ENCODE peak calls at places on chromosomes 6 and 20, in five cellular contexts. J is psoas muscle; U is A549; F is naive thymus-derived CD4-positive, alpha-beta T cell; L is thoracic aorta. G is an unnamed sample. For H3K4me1, the result is how much of the 10 kb centered on the place peaks cover.

GRCh38 chr6:154683756-154684523 is 49.3 kb upstream of the SCAF8 start:
- DNase-seq in J (no peak), F (no peak), L (no peak), U (no peak), G (no peak)

GRCh38 chr6:163324326-163324927 is 90.1 kb upstream of the QKI start:
- DNase-seq in J (no peak), U (peak), L (no peak), F (no peak), G (no peak)

GRCh38 chr6:84752118-84752850 is 12.1 kb downstream of the TBX18 start:
- DNase-seq in U (no peak), F (no peak), L (no peak), J (no peak), G (no peak)

GRCh38 chr6:89980353-89980752 is 86.1 kb downstream of the GJA10 start:
- DNase-seq in L (no peak), U (no peak), F (no peak), J (no peak), G (no peak)

GRCh38 chr20:11797161-11797560 is 120.5 kb upstream of the BTBD3 start:
- DNase-seq in L (no peak), J (no peak), U (no peak), F (no peak), G (no peak)

GRCh38 chr20:19859444-19859843 is 101.4 kb downstream of the RIN2 start:
- DNase-seq in F (no peak), U (no peak), L (no peak), J (no peak), G (no peak)

GRCh38 chr20:53574819-53575218 is 18.8 kb downstream of the ZNF217 start:
- DNase-seq in L (no peak), F (no peak), J (no peak), U (no peak), G (peak)

GRCh38 chr6:119090256-119090655 is 11.8 kb upstream of the FAM184A start:
- DNase-seq in F (no peak), L (no peak), U (no peak), J (no peak), G (no peak)

GRCh38 chr6:30570760-30571084 is 520 bp upstream of the ABCF1 start:
- DNase-seq in F (no peak), U (peak), L (no peak), J (no peak), G (no peak)

GRCh38 chr20:25992146-25992545 is 295.5 kb upstream of the ZNF337 start:
- DNase-seq in J (no peak), U (no peak), F (no peak), L (no peak), G (no peak)

GRCh38 chr6:90294614-90294988 is 2.0 kb downstream of the BACH2 start:
- DNase-seq in F (no peak), U (no peak), J (no peak), L (no peak), G (no peak)

GRCh38 chr20:5971203-5971602 is 20.8 kb downstream of the MCM8 start:
- DNase-seq in U (no peak), J (no peak), F (no peak), L (no peak), G (no peak)

GRCh38 chr6:168636147-168636982 is 195.4 kb downstream of the SMOC2 start:
- DNase-seq in J (no peak), F (no peak), U (no peak), L (no peak), G (no peak)

GRCh38 chr6:136576821-136577220 is 26.6 kb upstream of the MAP7 start:
- DNase-seq in F (no peak), L (no peak), U (no peak), J (no peak), G (no peak)

GRCh38 chr6:150741633-150742200 is 123.8 kb upstream of the MTHFD1L start:
- DNase-seq in L (no peak), J (no peak), F (no peak), U (no peak), G (no peak)

GRCh38 chr20:45095753-45096371 is 5.1 kb downstream of the KCNS1 start:
- DNase-seq in F (no peak), J (no peak), L (no peak), U (peak), G (peak)

GRCh38 chr6:147749331-147749730 is 240.8 kb downstream of the SAMD5 start:
- DNase-seq in F (no peak), U (no peak), J (no peak), L (no peak), G (no peak)

GRCh38 chr6:82040405-82041221 is 206.9 kb downstream of the IBTK start:
- DNase-seq in U (peak), L (no peak), F (no peak), J (no peak), G (no peak)

GRCh38 chr6:129133770-129134192 is 250.8 kb downstream of the LAMA2 start:
- DNase-seq in L (no peak), F (no peak), J (no peak), U (no peak), G (no peak)

GRCh38 chr20:1122388-1123315 is 4.2 kb downstream of the PSMF1 start:
- DNase-seq in J (peak), F (no peak), L (no peak), U (no peak), G (peak)

GRCh38 chr6:136547336-136547735 is 2.9 kb downstream of the MAP7 start:
- DNase-seq in U (peak), J (no peak), L (no peak), F (no peak), G (no peak)

GRCh38 chr20:25863536-25864325 is 167.1 kb upstream of the ZNF337 start:
- DNase-seq in F (no peak), J (no peak), L (no peak), U (no peak), G (no peak)

GRCh38 chr6:129280719-129281118 is 397.8 kb downstream of the LAMA2 start:
- DNase-seq in J (no peak), U (no peak), L (no peak), F (no peak), G (no peak)

GRCh38 chr6:2891768-2892170 is 11.3 kb downstream of the SERPINB9 start:
- DNase-seq in L (no peak), J (no peak), U (no peak), F (peak), G (no peak)

GRCh38 chr6:1463275-1463674 is 73.9 kb downstream of the FOXF2 start:
- DNase-seq in L (no peak), F (no peak), J (no peak), U (no peak), G (no peak)

GRCh38 chr20:53292347-53292746 is 301.3 kb downstream of the ZNF217 start:
- DNase-seq in U (no peak), J (no peak), F (no peak), L (no peak), G (no peak)

GRCh38 chr6:2120912-2121311 is 124.5 kb downstream of the GMDS start:
- DNase-seq in F (no peak), L (no peak), J (no peak), U (no peak), G (no peak)

GRCh38 chr6:23533954-23534725 is 591.9 kb upstream of the NRSN1 start:
- DNase-seq in L (no peak), U (no peak), J (no peak), F (no peak), G (no peak)

GRCh38 chr6:120116343-120116742 is 766.8 kb upstream of the MAN1A1 start:
- DNase-seq in F (no peak), U (no peak), L (no peak), J (no peak), G (no peak)

GRCh38 chr20:57561356-57562279 is 708 bp downstream of the PCK1 start:
- DNase-seq in L (no peak), J (no peak), U (no peak), F (no peak), G (no peak)

GRCh38 chr20:62860391-62860923 is 1.2 kb downstream of the TCFL5 start:
- DNase-seq in U (no peak), L (no peak), J (peak), F (no peak), G (peak)

GRCh38 chr6:40585218-40585617 is 1.9 kb downstream of the LRFN2 start:
- DNase-seq in U (no peak), L (no peak), F (no peak), J (no peak), G (no peak)

GRCh38 chr6:40585661-40586269 is 1.4 kb downstream of the LRFN2 start:
- DNase-seq in L (no peak), F (no peak), U (no peak), J (no peak), G (no peak)

GRCh38 chr6:40584741-40585140 is 2.4 kb downstream of the LRFN2 start:
- DNase-seq in L (no peak), J (no peak), F (no peak), U (no peak), G (no peak)

GRCh38 chr6:40582892-40583291 is 4.3 kb downstream of the LRFN2 start:
- DNase-seq in F (no peak), U (no peak), L (no peak), J (no peak), G (no peak)

DNA sequence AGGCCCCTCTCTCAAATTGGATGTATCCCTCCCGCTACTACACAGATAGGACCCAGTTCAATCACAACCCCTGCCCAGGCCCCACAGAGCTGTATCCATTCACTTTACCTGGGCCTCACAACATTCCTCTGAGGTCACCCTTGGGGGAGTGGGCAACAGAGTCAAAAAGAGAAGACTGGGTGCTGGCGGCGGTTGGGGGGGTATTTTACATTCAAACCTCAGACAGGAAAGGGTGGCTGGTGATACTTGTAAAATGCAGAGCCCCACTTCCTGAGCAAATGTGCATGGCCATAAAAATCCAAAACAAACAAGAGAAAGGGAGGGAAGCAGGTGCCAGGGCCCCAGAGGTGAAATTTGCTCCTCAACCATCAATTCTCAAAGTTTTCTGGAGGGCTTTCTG is 3.5 kb downstream of the LRFN2 start:
- DNase-seq in F (no peak), J (no peak), L (no peak), U (no peak), G (no peak)
- H3K4me1 ChIP-seq in F (under half), J (under half), L (under half), U (under half), G (under half)

GRCh38 chr20:40332167-40332566 is 356.9 kb downstream of the MAFB start:
- DNase-seq in J (no peak), U (no peak), L (no peak), F (no peak), G (no peak)
- H3K4me1 ChIP-seq in J (under half), U (under half), L (under half), F (under half), G (under half)

GRCh38 chr20:49938173-49939163 is 2.3 kb downstream of the RNF114 start:
- DNase-seq in U (no peak), F (no peak), J (peak), L (no peak), G (no peak)
- H3K4me1 ChIP-seq in U (under half), F (under half), J (half or more), L (under half), G (under half)

GRCh38 chr6:33733294-33734007 is 13.3 kb downstream of the IP6K3 start:
- DNase-seq in F (no peak), J (peak), U (no peak), L (no peak), G (no peak)

GRCh38 chr6:33732385-33732784 is 14.3 kb downstream of the IP6K3 start:
- DNase-seq in F (no peak), J (peak), L (no peak), U (no peak), G (no peak)

GRCh38 chr6:33731035-33731434 is 15.7 kb downstream of the IP6K3 start:
- DNase-seq in U (no peak), L (no peak), F (no peak), J (peak), G (no peak)

GRCh38 chr6:33731751-33732282 is 14.9 kb downstream of the IP6K3 start:
- DNase-seq in F (no peak), J (peak), U (no peak), L (no peak), G (peak)

GRCh38 chr6:33732819-33733218 is 13.9 kb downstream of the IP6K3 start:
- DNase-seq in L (no peak), U (no peak), F (no peak), J (peak), G (no peak)
- H3K4me1 ChIP-seq in L (under half), U (under half), F (under half), J (half or more), G (under half)

DNA sequence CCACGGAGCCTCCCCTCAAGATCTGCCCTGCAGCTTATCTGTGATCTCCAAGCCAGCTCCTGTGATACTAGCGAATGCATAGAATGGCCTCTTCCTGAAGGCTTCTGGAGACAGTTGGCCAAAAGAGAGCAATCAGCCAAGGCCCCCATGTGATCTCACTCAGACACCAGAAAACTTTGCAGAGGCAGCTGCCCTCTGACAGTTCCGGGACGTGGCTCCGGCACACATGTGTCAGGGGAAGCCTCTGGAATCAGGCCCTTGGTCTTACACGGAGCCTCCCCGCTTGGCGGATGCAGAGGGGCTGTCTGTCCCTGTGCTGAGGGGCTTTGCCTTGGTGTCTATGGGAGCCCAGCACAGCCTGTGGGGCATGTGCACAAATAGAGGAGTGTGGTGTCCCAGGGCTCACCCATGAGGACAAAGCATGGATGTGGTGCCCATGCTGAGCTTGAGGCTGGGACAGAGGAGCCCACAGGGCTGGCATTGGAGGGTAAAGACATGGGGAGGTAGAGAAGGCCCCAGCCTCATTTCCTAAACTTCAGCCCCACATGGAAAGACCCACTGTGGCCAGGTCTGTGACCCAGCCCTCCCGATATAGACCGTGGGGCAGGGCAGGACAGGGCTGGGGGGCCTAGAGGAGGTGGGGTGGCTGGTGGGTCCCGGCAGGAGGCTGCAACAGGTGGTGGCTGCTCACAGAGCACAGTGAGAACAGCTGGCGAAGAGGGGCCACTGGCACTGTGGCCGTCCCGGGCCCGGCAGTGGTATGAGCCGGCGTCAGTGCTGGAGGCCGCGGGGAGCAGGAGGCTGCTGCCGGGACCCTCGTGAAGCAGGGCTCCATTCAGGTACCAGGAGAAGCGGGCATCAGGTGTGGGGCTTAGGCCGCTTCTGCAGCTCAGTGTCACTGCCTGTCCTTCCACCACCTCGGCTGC is 13.6 kb downstream of the SIGLEC1 start:
- DNase-seq in L (no peak), U (no peak), J (peak), F (no peak), G (no peak)
- H3K4me1 ChIP-seq in L (under half), U (under half), J (under half), F (under half), G (under half)

DNA sequence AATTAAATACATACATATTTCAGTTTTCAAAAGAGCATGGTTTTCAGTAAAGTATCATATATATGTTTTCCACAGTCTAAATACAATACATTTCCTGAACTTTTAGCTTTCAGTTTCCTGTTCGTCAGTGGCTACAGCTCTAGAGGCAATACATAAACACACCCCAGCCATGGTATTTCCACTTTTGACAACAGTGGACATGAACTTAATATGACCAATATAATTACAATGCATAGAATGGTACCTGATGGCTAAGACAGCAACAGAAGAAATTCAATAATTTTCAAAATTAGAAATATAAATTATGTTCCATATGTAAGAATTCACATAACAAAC is 19.3 kb downstream of the FKBP5 start:
- DNase-seq in F (no peak), U (no peak), L (no peak), J (no peak), G (no peak)
- H3K4me1 ChIP-seq in F (under half), U (under half), L (under half), J (half or more), G (under half)

GRCh38 chr6:158225767-158226166 is 57.6 kb downstream of the GTF2H5 start:
- DNase-seq in L (no peak), U (no peak), F (no peak), J (no peak), G (no peak)
- H3K4me1 ChIP-seq in L (under half), U (under half), F (under half), J (under half), G (under half)

GRCh38 chr6:105897131-105897530 is 189.0 kb upstream of the PRDM1 start:
- DNase-seq in L (no peak), U (no peak), J (no peak), F (no peak), G (no peak)

GRCh38 chr6:105894556-105894955 is 191.6 kb upstream of the PRDM1 start:
- DNase-seq in U (no peak), L (no peak), J (no peak), F (no peak), G (no peak)

GRCh38 chr6:105896821-105897095 is 189.4 kb upstream of the PRDM1 start:
- DNase-seq in F (no peak), U (peak), J (no peak), L (no peak), G (no peak)

GRCh38 chr6:105898286-105898685 is 187.8 kb upstream of the PRDM1 start:
- DNase-seq in L (no peak), F (no peak), J (no peak), U (no peak), G (no peak)

GRCh38 chr6:105896052-105896820 is 189.9 kb upstream of the PRDM1 start:
- DNase-seq in F (no peak), J (no peak), U (no peak), L (no peak), G (no peak)
- H3K4me1 ChIP-seq in F (under half), J (under half), U (under half), L (under half), G (under half)

GRCh38 chr6:112033824-112034223 is 20.1 kb upstream of the CCN6 start:
- DNase-seq in F (no peak), L (no peak), J (no peak), U (no peak), G (no peak)

GRCh38 chr6:112034236-112034990 is 19.5 kb upstream of the CCN6 start:
- DNase-seq in J (no peak), U (no peak), L (no peak), F (no peak), G (no peak)

GRCh38 chr6:112030965-112031660 is 22.8 kb upstream of the CCN6 start:
- DNase-seq in J (no peak), L (no peak), F (no peak), U (no peak), G (no peak)

GRCh38 chr6:112030206-112030932 is 23.5 kb upstream of the CCN6 start:
- DNase-seq in L (no peak), J (no peak), F (no peak), U (no peak), G (no peak)

DNA sequence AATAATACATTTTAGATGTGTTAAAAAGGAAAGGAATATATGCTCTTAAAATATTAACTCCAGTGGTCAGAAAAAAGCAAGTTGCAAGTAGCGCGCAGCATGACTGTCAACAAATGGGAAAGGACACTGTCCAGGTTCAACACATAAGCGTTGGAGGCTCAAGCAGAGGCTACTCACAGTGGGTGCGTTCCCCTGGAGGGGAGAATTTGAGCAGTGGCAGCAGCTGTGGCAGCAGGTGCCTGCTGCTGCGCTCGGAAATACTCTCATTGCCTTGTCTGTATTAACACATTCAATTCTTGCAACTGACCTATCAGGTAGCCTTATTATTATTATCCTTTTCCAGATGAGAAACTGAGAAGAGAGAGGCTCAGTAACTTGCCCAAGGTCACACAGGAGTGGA is 21.9 kb upstream of the CCN6 start:
- DNase-seq in F (no peak), L (no peak), U (no peak), J (no peak), G (no peak)
- H3K4me1 ChIP-seq in F (half or more), L (under half), U (under half), J (under half), G (under half)

GRCh38 chr20:4151342-4151741 is 136.0 kb upstream of the RNF24 start:
- DNase-seq in J (no peak), L (no peak), U (no peak), F (no peak), G (no peak)
- H3K4me1 ChIP-seq in J (under half), L (under half), U (half or more), F (under half), G (under half)

G was measured in breast epithelium.